ENCODE peak calls at places on chromosomes 13 and 19, in four cellular contexts. One of them, this sample, is unnamed.

GRCh38 chr19:954672-955494 is 29.0 kb downstream of the ARID3A start:
- DNase-seq in mucosa of gallbladder: no peak
- DNase-seq in hepatic stellate cell: no peak
- DNase-seq in tibial artery: no peak
- DNase-seq in this sample: no peak

GRCh38 chr13:28621439-28621838 is 37.5 kb upstream of the POMP start:
- DNase-seq in mucosa of gallbladder: no peak
- DNase-seq in hepatic stellate cell: no peak
- DNase-seq in tibial artery: no peak
- DNase-seq in this sample: no peak

GRCh38 chr13:97257800-97258799 is 36.0 kb downstream of the MBNL2 start:
- DNase-seq in mucosa of gallbladder: no peak
- DNase-seq in hepatic stellate cell: peak; percentile 59
- DNase-seq in tibial artery: peak; percentile 85
- DNase-seq in this sample: peak; percentile 18

GRCh38 chr19:47232422-47233211 is 1.6 kb upstream of the BBC3 start:
- DNase-seq in mucosa of gallbladder: no peak
- DNase-seq in hepatic stellate cell: peak; percentile 82
- DNase-seq in tibial artery: no peak
- DNase-seq in this sample: no peak

GRCh38 chr19:52662631-52663030 is 24.5 kb upstream of the ZNF83 start:
- DNase-seq in mucosa of gallbladder: no peak
- DNase-seq in hepatic stellate cell: no peak
- DNase-seq in tibial artery: no peak
- DNase-seq in this sample: no peak

GRCh38 chr13:92103673-92104296 is 705.4 kb downstream of the GPC5 start:
- DNase-seq in mucosa of gallbladder: no peak
- DNase-seq in hepatic stellate cell: peak; percentile 2
- DNase-seq in tibial artery: no peak
- DNase-seq in this sample: no peak

GRCh38 chr13:93146584-93147292 is 79.9 kb upstream of the GPC6 start:
- DNase-seq in mucosa of gallbladder: no peak
- DNase-seq in hepatic stellate cell: peak; percentile 3
- DNase-seq in tibial artery: no peak
- DNase-seq in this sample: no peak

GRCh38 chr13:97627566-97627965 is 193.6 kb downstream of the RAP2A start:
- DNase-seq in mucosa of gallbladder: peak; percentile 46
- DNase-seq in hepatic stellate cell: peak; percentile 13
- DNase-seq in tibial artery: peak; percentile 70
- DNase-seq in this sample: no peak

GRCh38 chr13:43087960-43088580 is 64.7 kb downstream of the DNAJC15 start:
- DNase-seq in mucosa of gallbladder: no peak
- DNase-seq in hepatic stellate cell: peak; percentile 28
- DNase-seq in tibial artery: no peak
- DNase-seq in this sample: no peak

GRCh38 chr13:36131931-36132297 is 732 bp upstream of the DCLK1 start:
- DNase-seq in mucosa of gallbladder: no peak
- DNase-seq in hepatic stellate cell: no peak
- DNase-seq in tibial artery: peak; percentile 79
- DNase-seq in this sample: no peak

GRCh38 chr19:55700813-55701212 is 25.8 kb downstream of the EPN1 start:
- DNase-seq in mucosa of gallbladder: no peak
- DNase-seq in hepatic stellate cell: no peak
- DNase-seq in tibial artery: peak; percentile 47
- DNase-seq in this sample: no peak

GRCh38 chr19:18645035-18645511 is 8.2 kb downstream of the KLHL26 start:
- DNase-seq in mucosa of gallbladder: no peak
- DNase-seq in hepatic stellate cell: no peak
- DNase-seq in tibial artery: peak; percentile 94
- DNase-seq in this sample: peak; percentile 46

GRCh38 chr19:41959056-41960053 is at the start of gene RABAC1:
- DNase-seq in mucosa of gallbladder: peak; percentile 91
- DNase-seq in hepatic stellate cell: peak; percentile 98
- DNase-seq in tibial artery: peak; percentile 93
- DNase-seq in this sample: peak; percentile 74

GRCh38 chr19:55005684-55006488 is 32.2 kb downstream of the GP6 start:
- DNase-seq in mucosa of gallbladder: peak; percentile 23
- DNase-seq in hepatic stellate cell: no peak
- DNase-seq in tibial artery: no peak
- DNase-seq in this sample: no peak

GRCh38 chr13:50426932-50427331 is 411.7 kb downstream of the KCNRG start:
- DNase-seq in mucosa of gallbladder: peak; percentile 48
- DNase-seq in hepatic stellate cell: no peak
- DNase-seq in tibial artery: no peak
- DNase-seq in this sample: no peak

GRCh38 chr19:19304186-19304975 is 15.9 kb downstream of the SUGP1 start:
- DNase-seq in mucosa of gallbladder: no peak
- DNase-seq in hepatic stellate cell: no peak
- DNase-seq in tibial artery: no peak
- DNase-seq in this sample: no peak

GRCh38 chr13:100566543-100566942 is 22.0 kb downstream of the GGACT start:
- DNase-seq in mucosa of gallbladder: no peak
- DNase-seq in hepatic stellate cell: no peak
- DNase-seq in tibial artery: no peak
- DNase-seq in this sample: no peak

GRCh38 chr13:78603240-78603947 is at the start of gene POU4F1:
- DNase-seq in mucosa of gallbladder: no peak
- DNase-seq in hepatic stellate cell: no peak
- DNase-seq in tibial artery: no peak
- DNase-seq in this sample: no peak

GRCh38 chr19:33071887-33072286 is 7.2 kb upstream of the RHPN2 start:
- DNase-seq in mucosa of gallbladder: no peak
- DNase-seq in hepatic stellate cell: no peak
- DNase-seq in tibial artery: no peak
- DNase-seq in this sample: no peak

GRCh38 chr13:36783883-36784282 is 35.1 kb upstream of the RFXAP start:
- DNase-seq in mucosa of gallbladder: no peak
- DNase-seq in hepatic stellate cell: no peak
- DNase-seq in tibial artery: no peak
- DNase-seq in this sample: no peak

GRCh38 chr19:19305696-19306095 is 14.6 kb downstream of the SUGP1 start:
- DNase-seq in mucosa of gallbladder: no peak
- DNase-seq in hepatic stellate cell: no peak
- DNase-seq in tibial artery: no peak
- DNase-seq in this sample: no peak

GRCh38 chr19:45883881-45884681 is 1.9 kb downstream of the IRF2BP1 start:
- DNase-seq in mucosa of gallbladder: no peak
- DNase-seq in hepatic stellate cell: no peak
- DNase-seq in tibial artery: no peak
- DNase-seq in this sample: no peak

GRCh38 chr13:47017476-47017875 is 120.6 kb upstream of the HTR2A start:
- DNase-seq in mucosa of gallbladder: no peak
- DNase-seq in hepatic stellate cell: no peak
- DNase-seq in tibial artery: no peak
- DNase-seq in this sample: no peak

This sample was measured in thoracic aorta.